ENCODE peak calls at places on chromosomes 12 and 14, in seven cellular contexts. One of them, this sample, is unnamed.

GRCh38 chr12:11702959-11703358 is 53.5 kb downstream of the ETV6 start:
- DNase-seq in OCI-LY7: no peak
- DNase-seq in naive thymus-derived CD4-positive, alpha-beta T cell: no peak
- DNase-seq in coronary artery: no peak
- DNase-seq in HCT116: no peak
- DNase-seq in transverse colon: no peak
- DNase-seq in neural progenitor cell: no peak
- DNase-seq in this sample: no peak

GRCh38 chr14:58878740-58879139 is 241.0 kb downstream of the DACT1 start:
- DNase-seq in OCI-LY7: no peak
- DNase-seq in naive thymus-derived CD4-positive, alpha-beta T cell: no peak
- DNase-seq in coronary artery: no peak
- DNase-seq in HCT116: no peak
- DNase-seq in transverse colon: no peak
- DNase-seq in neural progenitor cell: no peak
- DNase-seq in this sample: no peak

GRCh38 chr12:131076791-131077747 is 123.4 kb downstream of the ADGRD1 start:
- DNase-seq in OCI-LY7: no peak
- DNase-seq in naive thymus-derived CD4-positive, alpha-beta T cell: no peak
- DNase-seq in coronary artery: peak
- DNase-seq in HCT116: no peak
- DNase-seq in transverse colon: no peak
- DNase-seq in neural progenitor cell: no peak
- DNase-seq in this sample: no peak

GRCh38 chr12:104520242-104520900 is 63.6 kb downstream of the CHST11 start:
- DNase-seq in OCI-LY7: peak
- DNase-seq in naive thymus-derived CD4-positive, alpha-beta T cell: no peak
- DNase-seq in coronary artery: no peak
- DNase-seq in HCT116: no peak
- DNase-seq in transverse colon: no peak
- DNase-seq in neural progenitor cell: no peak
- DNase-seq in this sample: no peak

GRCh38 chr14:74350944-74351323 is 2.7 kb downstream of the VRTN start:
- DNase-seq in OCI-LY7: no peak
- DNase-seq in naive thymus-derived CD4-positive, alpha-beta T cell: no peak
- DNase-seq in coronary artery: no peak
- DNase-seq in HCT116: no peak
- DNase-seq in transverse colon: no peak
- DNase-seq in neural progenitor cell: no peak
- DNase-seq in this sample: no peak

GRCh38 chr14:69648480-69649414 is 37.4 kb downstream of the SUSD6 start:
- DNase-seq in OCI-LY7: peak
- DNase-seq in naive thymus-derived CD4-positive, alpha-beta T cell: no peak
- DNase-seq in coronary artery: no peak
- DNase-seq in HCT116: no peak
- DNase-seq in transverse colon: no peak
- DNase-seq in neural progenitor cell: no peak
- DNase-seq in this sample: peak

GRCh38 chr14:22666203-22666893 is 22.2 kb upstream of the OR6J1 start:
- DNase-seq in OCI-LY7: no peak
- DNase-seq in naive thymus-derived CD4-positive, alpha-beta T cell: no peak
- DNase-seq in coronary artery: no peak
- DNase-seq in HCT116: no peak
- DNase-seq in transverse colon: no peak
- DNase-seq in neural progenitor cell: no peak
- DNase-seq in this sample: no peak

GRCh38 chr12:203462-204260 is 10.3 kb downstream of the SLC6A12 start:
- DNase-seq in OCI-LY7: no peak
- DNase-seq in naive thymus-derived CD4-positive, alpha-beta T cell: no peak
- DNase-seq in coronary artery: no peak
- DNase-seq in HCT116: no peak
- DNase-seq in transverse colon: no peak
- DNase-seq in neural progenitor cell: peak
- DNase-seq in this sample: peak

GRCh38 chr12:124130717-124131670 is 158.0 kb downstream of the ZNF664 start:
- DNase-seq in OCI-LY7: no peak
- DNase-seq in naive thymus-derived CD4-positive, alpha-beta T cell: no peak
- DNase-seq in coronary artery: no peak
- DNase-seq in HCT116: no peak
- DNase-seq in transverse colon: peak
- DNase-seq in neural progenitor cell: no peak
- DNase-seq in this sample: peak

GRCh38 chr12:131202592-131203378 is 249.1 kb downstream of the ADGRD1 start:
- DNase-seq in OCI-LY7: no peak
- DNase-seq in naive thymus-derived CD4-positive, alpha-beta T cell: no peak
- DNase-seq in coronary artery: peak
- DNase-seq in HCT116: no peak
- DNase-seq in transverse colon: no peak
- DNase-seq in neural progenitor cell: no peak
- DNase-seq in this sample: no peak

GRCh38 chr14:77344597-77344996 is 23.8 kb downstream of the GSTZ1 start:
- DNase-seq in OCI-LY7: no peak
- DNase-seq in naive thymus-derived CD4-positive, alpha-beta T cell: no peak
- DNase-seq in coronary artery: no peak
- DNase-seq in HCT116: no peak
- DNase-seq in transverse colon: no peak
- DNase-seq in neural progenitor cell: no peak
- DNase-seq in this sample: no peak

GRCh38 chr14:105855893-105856675 is 329.7 kb downstream of the TMEM121 start:
- DNase-seq in OCI-LY7: peak
- DNase-seq in naive thymus-derived CD4-positive, alpha-beta T cell: no peak
- DNase-seq in coronary artery: peak
- DNase-seq in HCT116: no peak
- DNase-seq in transverse colon: peak
- DNase-seq in neural progenitor cell: no peak
- DNase-seq in this sample: no peak

GRCh38 chr14:74611672-74612345 is at the start of gene LTBP2:
- DNase-seq in OCI-LY7: no peak
- DNase-seq in naive thymus-derived CD4-positive, alpha-beta T cell: no peak
- DNase-seq in coronary artery: no peak
- DNase-seq in HCT116: no peak
- DNase-seq in transverse colon: no peak
- DNase-seq in neural progenitor cell: peak
- DNase-seq in this sample: peak

GRCh38 chr14:79417961-79418360 is 793.3 kb downstream of the DIO2 start:
- DNase-seq in OCI-LY7: no peak
- DNase-seq in naive thymus-derived CD4-positive, alpha-beta T cell: no peak
- DNase-seq in coronary artery: no peak
- DNase-seq in HCT116: no peak
- DNase-seq in transverse colon: no peak
- DNase-seq in neural progenitor cell: no peak
- DNase-seq in this sample: no peak

GRCh38 chr12:30145351-30146017 is 361.7 kb upstream of the TMTC1 start:
- DNase-seq in OCI-LY7: no peak
- DNase-seq in naive thymus-derived CD4-positive, alpha-beta T cell: no peak
- DNase-seq in coronary artery: no peak
- DNase-seq in HCT116: no peak
- DNase-seq in transverse colon: no peak
- DNase-seq in neural progenitor cell: no peak
- DNase-seq in this sample: no peak

GRCh38 chr12:47905313-47905730 is 528 bp upstream of the VDR start:
- DNase-seq in OCI-LY7: no peak
- DNase-seq in naive thymus-derived CD4-positive, alpha-beta T cell: no peak
- DNase-seq in coronary artery: no peak
- DNase-seq in HCT116: no peak
- DNase-seq in transverse colon: peak
- DNase-seq in neural progenitor cell: no peak
- DNase-seq in this sample: peak

GRCh38 chr14:99515301-99516155 is 34.3 kb downstream of the CCNK start:
- DNase-seq in OCI-LY7: no peak
- DNase-seq in naive thymus-derived CD4-positive, alpha-beta T cell: no peak
- DNase-seq in coronary artery: peak
- DNase-seq in HCT116: no peak
- DNase-seq in transverse colon: no peak
- DNase-seq in neural progenitor cell: no peak
- DNase-seq in this sample: peak

GRCh38 chr14:99817331-99817730 is 24.1 kb downstream of the EML1 start:
- DNase-seq in OCI-LY7: no peak
- DNase-seq in naive thymus-derived CD4-positive, alpha-beta T cell: no peak
- DNase-seq in coronary artery: no peak
- DNase-seq in HCT116: no peak
- DNase-seq in transverse colon: no peak
- DNase-seq in neural progenitor cell: no peak
- DNase-seq in this sample: no peak

GRCh38 chr14:24032727-24033418 is 18.9 kb upstream of the CARMIL3 start:
- DNase-seq in OCI-LY7: no peak
- DNase-seq in naive thymus-derived CD4-positive, alpha-beta T cell: no peak
- DNase-seq in coronary artery: no peak
- DNase-seq in HCT116: no peak
- DNase-seq in transverse colon: no peak
- DNase-seq in neural progenitor cell: no peak
- DNase-seq in this sample: no peak

GRCh38 chr12:92556141-92556540 is 146.6 kb upstream of the PLEKHG7 start:
- DNase-seq in OCI-LY7: peak
- DNase-seq in naive thymus-derived CD4-positive, alpha-beta T cell: no peak
- DNase-seq in coronary artery: no peak
- DNase-seq in HCT116: no peak
- DNase-seq in transverse colon: no peak
- DNase-seq in neural progenitor cell: no peak
- DNase-seq in this sample: no peak

GRCh38 chr12:3117144-3117581 is 40.0 kb downstream of the TSPAN9 start:
- DNase-seq in OCI-LY7: no peak
- DNase-seq in naive thymus-derived CD4-positive, alpha-beta T cell: no peak
- DNase-seq in coronary artery: no peak
- DNase-seq in HCT116: no peak
- DNase-seq in transverse colon: no peak
- DNase-seq in neural progenitor cell: no peak
- DNase-seq in this sample: no peak

GRCh38 chr12:108360487-108360886 is 21.4 kb upstream of the CMKLR1 start:
- DNase-seq in OCI-LY7: no peak
- DNase-seq in naive thymus-derived CD4-positive, alpha-beta T cell: no peak
- DNase-seq in coronary artery: peak
- DNase-seq in HCT116: no peak
- DNase-seq in transverse colon: no peak
- DNase-seq in neural progenitor cell: no peak
- DNase-seq in this sample: no peak

GRCh38 chr14:90049390-90049789 is 12.4 kb upstream of the KCNK13 start:
- DNase-seq in OCI-LY7: no peak
- DNase-seq in naive thymus-derived CD4-positive, alpha-beta T cell: no peak
- DNase-seq in coronary artery: no peak
- DNase-seq in HCT116: no peak
- DNase-seq in transverse colon: no peak
- DNase-seq in neural progenitor cell: no peak
- DNase-seq in this sample: no peak

GRCh38 chr14:26528415-26529182 is 69.2 kb downstream of the NOVA1 start:
- DNase-seq in OCI-LY7: no peak
- DNase-seq in naive thymus-derived CD4-positive, alpha-beta T cell: no peak
- DNase-seq in coronary artery: no peak
- DNase-seq in HCT116: no peak
- DNase-seq in transverse colon: peak
- DNase-seq in neural progenitor cell: no peak
- DNase-seq in this sample: no peak

GRCh38 chr12:121452356-121453021 is 52.6 kb downstream of the RNF34 start:
- DNase-seq in OCI-LY7: no peak
- DNase-seq in naive thymus-derived CD4-positive, alpha-beta T cell: no peak
- DNase-seq in coronary artery: no peak
- DNase-seq in HCT116: no peak
- DNase-seq in transverse colon: peak
- DNase-seq in neural progenitor cell: no peak
- DNase-seq in this sample: peak
- H3K27ac ChIP-seq in OCI-LY7: no peak
- H3K27ac ChIP-seq in naive thymus-derived CD4-positive, alpha-beta T cell: no peak
- H3K27ac ChIP-seq in coronary artery: peak
- H3K27ac ChIP-seq in HCT116: no peak
- H3K27ac ChIP-seq in transverse colon: peak
- H3K27ac ChIP-seq in neural progenitor cell: no peak
- H3K27ac ChIP-seq in this sample: peak

DNA sequence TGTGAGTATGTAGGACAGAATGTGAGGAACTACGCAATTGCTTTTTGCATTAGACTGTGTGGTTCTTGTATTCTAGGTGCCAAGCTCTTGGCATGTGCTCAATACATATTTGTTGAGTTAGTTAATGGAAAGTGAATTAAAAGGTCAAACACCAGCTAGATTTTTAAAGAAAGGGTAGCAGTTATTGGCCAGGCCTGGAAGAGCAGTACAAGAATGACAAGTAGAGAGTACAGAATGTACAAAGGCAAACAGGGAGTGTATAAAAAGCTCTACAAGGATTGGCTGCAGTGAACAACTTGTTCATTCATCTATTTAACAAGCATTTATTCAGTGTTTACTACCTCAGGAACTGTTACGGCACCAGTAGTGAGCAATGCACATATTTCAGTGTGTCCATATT is 854.0 kb upstream of the SEL1L start:
- DNase-seq in OCI-LY7: no peak
- DNase-seq in naive thymus-derived CD4-positive, alpha-beta T cell: no peak
- DNase-seq in coronary artery: no peak
- DNase-seq in HCT116: no peak
- DNase-seq in transverse colon: no peak
- DNase-seq in neural progenitor cell: no peak
- DNase-seq in this sample: no peak
- H3K4me3 ChIP-seq in OCI-LY7: no peak
- H3K4me3 ChIP-seq in naive thymus-derived CD4-positive, alpha-beta T cell: no peak
- H3K4me3 ChIP-seq in coronary artery: no peak
- H3K4me3 ChIP-seq in HCT116: no peak
- H3K4me3 ChIP-seq in transverse colon: no peak
- H3K4me3 ChIP-seq in neural progenitor cell: no peak
- H3K4me3 ChIP-seq in this sample: no peak

DNA sequence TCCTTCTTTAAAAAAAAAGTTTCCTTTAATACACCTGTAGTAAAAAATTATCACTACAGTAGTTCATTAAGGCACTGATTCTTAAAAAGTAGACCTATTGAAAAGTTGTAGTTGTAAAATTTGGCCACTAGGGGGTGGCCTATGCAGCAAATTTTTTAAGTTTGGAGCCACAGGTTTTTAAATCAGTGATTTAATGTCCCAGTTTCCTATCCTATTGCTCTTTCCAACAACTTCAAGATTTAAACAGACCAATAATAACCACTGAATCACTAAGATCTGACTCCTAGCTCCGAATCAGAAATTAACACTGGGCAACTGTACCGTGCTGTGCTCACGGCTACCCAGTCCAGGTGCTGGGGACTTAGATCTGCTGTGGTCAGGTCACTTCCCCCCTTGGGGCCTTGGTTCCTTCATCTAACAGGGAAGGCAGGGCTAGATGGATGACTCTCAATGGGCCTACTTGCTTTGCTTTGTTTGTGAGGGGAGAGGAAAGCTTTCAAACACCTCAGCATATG is 279.3 kb downstream of the MED13L start:
- DNase-seq in OCI-LY7: peak
- DNase-seq in naive thymus-derived CD4-positive, alpha-beta T cell: peak
- DNase-seq in coronary artery: no peak
- DNase-seq in HCT116: peak
- DNase-seq in transverse colon: peak
- DNase-seq in neural progenitor cell: peak
- DNase-seq in this sample: peak
- H3K27ac ChIP-seq in OCI-LY7: no peak
- H3K27ac ChIP-seq in naive thymus-derived CD4-positive, alpha-beta T cell: no peak
- H3K27ac ChIP-seq in coronary artery: peak
- H3K27ac ChIP-seq in HCT116: peak
- H3K27ac ChIP-seq in transverse colon: no peak
- H3K27ac ChIP-seq in neural progenitor cell: peak
- H3K27ac ChIP-seq in this sample: peak

GRCh38 chr14:68598621-68599447 is 194.0 kb downstream of the ZFP36L1 start:
- DNase-seq in OCI-LY7: no peak
- DNase-seq in naive thymus-derived CD4-positive, alpha-beta T cell: no peak
- DNase-seq in coronary artery: no peak
- DNase-seq in HCT116: peak
- DNase-seq in transverse colon: peak
- DNase-seq in neural progenitor cell: no peak
- DNase-seq in this sample: peak
- H3K4me3 ChIP-seq in OCI-LY7: no peak
- H3K4me3 ChIP-seq in naive thymus-derived CD4-positive, alpha-beta T cell: no peak
- H3K4me3 ChIP-seq in coronary artery: peak
- H3K4me3 ChIP-seq in HCT116: peak
- H3K4me3 ChIP-seq in transverse colon: no peak
- H3K4me3 ChIP-seq in neural progenitor cell: no peak
- H3K4me3 ChIP-seq in this sample: no peak

This sample was measured in hepatocyte.